ENCODE peak calls at places on chromosomes 6 and 20, in four cellular contexts. N, V, K and E are unnamed samples.
A peak's percentile ranks its signal among the peaks of the same experiment; 100 is the strongest.

GRCh38 chr6:49300443-49300842 is 162.6 kb downstream of the MMUT start:
- DNase-seq in K (no peak), V (no peak), N (peak; percentile 18), E (no peak)

GRCh38 chr6:9204171-9204570 is 768.8 kb upstream of the SLC35B3 start:
- DNase-seq in K (no peak), N (peak; percentile 92), V (no peak), E (peak; percentile 62)

GRCh38 chr20:64091762-64092161 is 7.6 kb upstream of the LKAAEAR1 start:
- DNase-seq in N (no peak), V (no peak), K (peak; percentile 61), E (no peak)

GRCh38 chr20:63356931-63357879 is 3.9 kb downstream of the CHRNA4 start:
- DNase-seq in N (no peak), K (no peak), V (no peak), E (no peak)

GRCh38 chr6:106512048-106512957 is 117.0 kb downstream of the RTN4IP1 start:
- DNase-seq in K (peak; percentile 20), V (peak; percentile 78), N (peak; percentile 73), E (peak; percentile 35)

GRCh38 chr20:37247547-37247946 is 14.1 kb downstream of the GHRH start:
- DNase-seq in V (no peak), N (no peak), K (no peak), E (no peak)

GRCh38 chr6:105424177-105424783 is 21.4 kb upstream of the PREP start:
- DNase-seq in K (peak; percentile 57), N (peak; percentile 68), V (peak; percentile 66), E (peak; percentile 77)

GRCh38 chr6:7730852-7731251 is 5.0 kb downstream of the BMP6 start:
- DNase-seq in N (peak; percentile 84), V (peak; percentile 92), K (no peak), E (peak; percentile 89)

GRCh38 chr6:73074175-73074574 is 151.1 kb downstream of the KHDC1L start:
- DNase-seq in N (peak; percentile 81), V (no peak), K (no peak), E (no peak)

GRCh38 chr20:18794428-18794787 is 19.2 kb upstream of the SCP2D1 start:
- DNase-seq in K (no peak), N (no peak), V (no peak), E (no peak)

GRCh38 chr20:37518059-37518458 is 3.0 kb upstream of the NNAT start:
- DNase-seq in N (no peak), V (no peak), K (no peak), E (no peak)

GRCh38 chr20:18066421-18067333 is 9.0 kb upstream of the OVOL2 start:
- DNase-seq in K (no peak), V (no peak), N (no peak), E (no peak)

GRCh38 chr6:76701610-76702009 is 629.1 kb upstream of the IMPG1 start:
- DNase-seq in K (no peak), N (no peak), V (peak; percentile 28), E (peak; percentile 4)

GRCh38 chr20:25308671-25309394 is 60.9 kb downstream of the PYGB start:
- DNase-seq in V (peak; percentile 91), N (peak; percentile 88), K (no peak), E (peak; percentile 52)

GRCh38 chr20:6231551-6231950 is 108.7 kb upstream of the FERMT1 start:
- DNase-seq in N (no peak), K (no peak), V (peak; percentile 2), E (peak; percentile 54)

GRCh38 chr20:4243071-4243470 is 227.7 kb upstream of the RNF24 start:
- DNase-seq in K (no peak), N (no peak), V (peak; percentile 34), E (no peak)

GRCh38 chr6:107695061-107695715 is 128.9 kb downstream of the SCML4 start:
- DNase-seq in V (peak; percentile 27), N (no peak), K (no peak), E (peak; percentile 40)